ENCODE peak calls at places on chromosome 16, in seven cellular contexts. T, F, K, R, X, E and D are unnamed samples.

GRCh38 chr16:19502395-19503131 is 19.3 kb downstream of the GDE1 start:
- DNase-seq in T (peak; percentile 86), E (peak; percentile 77), F (peak; percentile 90), X (peak; percentile 92), K (no peak), R (peak; percentile 80), D (peak; percentile 41)

GRCh38 chr16:4216631-4217030 is 25.2 kb downstream of the SRL start:
- DNase-seq in F (no peak), T (no peak), E (no peak), K (no peak), X (no peak), R (no peak), D (no peak)

GRCh38 chr16:17939052-17939673 is 397.4 kb downstream of the NPIPA8 start:
- DNase-seq in E (no peak), F (no peak), R (no peak), K (no peak), X (no peak), T (no peak), D (no peak)

GRCh38 chr16:52293209-52293608 is 253.7 kb downstream of the TOX3 start:
- DNase-seq in E (no peak), K (no peak), F (no peak), R (no peak), X (no peak), T (no peak), D (no peak)

GRCh38 chr16:83681421-83681820 is 126.4 kb upstream of the HSBP1 start:
- DNase-seq in K (no peak), F (no peak), T (no peak), R (no peak), E (no peak), X (no peak), D (no peak)

GRCh38 chr16:9457215-9457614 is 365.8 kb downstream of the HAPSTR1 start:
- DNase-seq in T (no peak), F (no peak), E (no peak), R (no peak), K (no peak), X (peak; percentile 72), D (no peak)

GRCh38 chr16:24748242-24748641 is 18.8 kb downstream of the TNRC6A start:
- DNase-seq in K (no peak), E (peak; percentile 77), T (peak; percentile 58), X (no peak), R (no peak), F (no peak), D (no peak)

GRCh38 chr16:27248036-27248435 is 20.5 kb downstream of the NSMCE1 start:
- DNase-seq in E (no peak), X (no peak), F (no peak), R (no peak), T (no peak), K (no peak), D (no peak)

GRCh38 chr16:86901483-86901882 is 323.1 kb downstream of the FOXL1 start:
- DNase-seq in R (no peak), X (no peak), K (no peak), T (peak; percentile 24), F (no peak), E (no peak), D (no peak)

GRCh38 chr16:51150159-51150893 is 744 bp downstream of the SALL1 start:
- DNase-seq in E (no peak), T (no peak), K (no peak), F (peak; percentile 57), R (no peak), X (no peak), D (no peak)

GRCh38 chr16:3595521-3596021 is 15.8 kb downstream of the SLX4 start:
- DNase-seq in E (no peak), T (no peak), K (no peak), R (no peak), X (no peak), F (no peak), D (no peak)

GRCh38 chr16:4511441-4512082 is 27.0 kb downstream of the CDIP1 start:
- DNase-seq in F (peak; percentile 89), E (no peak), R (peak; percentile 73), X (no peak), K (no peak), T (peak; percentile 43), D (no peak)

GRCh38 chr16:58628845-58629680 is 563 bp downstream of the CNOT1 start:
- DNase-seq in T (peak; percentile 83), F (peak; percentile 50), R (peak; percentile 64), E (peak; percentile 78), X (peak; percentile 93), K (no peak), D (peak; percentile 59)

GRCh38 chr16:14354561-14355351 is 275.3 kb downstream of the PARN start:
- DNase-seq in X (no peak), R (no peak), E (no peak), F (no peak), K (no peak), T (no peak), D (no peak)

GRCh38 chr16:85365120-85365519 is 248.0 kb upstream of the GSE1 start:
- DNase-seq in F (no peak), K (no peak), T (no peak), R (peak; percentile 56), E (no peak), X (no peak), D (no peak)

GRCh38 chr16:49637511-49637910 is 218.4 kb downstream of the ZNF423 start:
- DNase-seq in X (no peak), F (no peak), R (no peak), K (no peak), E (no peak), T (no peak), D (no peak)

GRCh38 chr16:49640606-49641005 is 215.3 kb downstream of the ZNF423 start:
- DNase-seq in T (no peak), X (no peak), R (no peak), F (no peak), E (no peak), K (no peak), D (no peak)

GRCh38 chr16:49639739-49640388 is 216.0 kb downstream of the ZNF423 start:
- DNase-seq in X (no peak), T (no peak), F (peak; percentile 56), R (no peak), E (no peak), K (peak; percentile 13), D (no peak)

GRCh38 chr16:49637933-49638695 is 217.8 kb downstream of the ZNF423 start:
- DNase-seq in R (no peak), E (no peak), T (peak; percentile 5), K (no peak), X (no peak), F (no peak), D (no peak)

DNA sequence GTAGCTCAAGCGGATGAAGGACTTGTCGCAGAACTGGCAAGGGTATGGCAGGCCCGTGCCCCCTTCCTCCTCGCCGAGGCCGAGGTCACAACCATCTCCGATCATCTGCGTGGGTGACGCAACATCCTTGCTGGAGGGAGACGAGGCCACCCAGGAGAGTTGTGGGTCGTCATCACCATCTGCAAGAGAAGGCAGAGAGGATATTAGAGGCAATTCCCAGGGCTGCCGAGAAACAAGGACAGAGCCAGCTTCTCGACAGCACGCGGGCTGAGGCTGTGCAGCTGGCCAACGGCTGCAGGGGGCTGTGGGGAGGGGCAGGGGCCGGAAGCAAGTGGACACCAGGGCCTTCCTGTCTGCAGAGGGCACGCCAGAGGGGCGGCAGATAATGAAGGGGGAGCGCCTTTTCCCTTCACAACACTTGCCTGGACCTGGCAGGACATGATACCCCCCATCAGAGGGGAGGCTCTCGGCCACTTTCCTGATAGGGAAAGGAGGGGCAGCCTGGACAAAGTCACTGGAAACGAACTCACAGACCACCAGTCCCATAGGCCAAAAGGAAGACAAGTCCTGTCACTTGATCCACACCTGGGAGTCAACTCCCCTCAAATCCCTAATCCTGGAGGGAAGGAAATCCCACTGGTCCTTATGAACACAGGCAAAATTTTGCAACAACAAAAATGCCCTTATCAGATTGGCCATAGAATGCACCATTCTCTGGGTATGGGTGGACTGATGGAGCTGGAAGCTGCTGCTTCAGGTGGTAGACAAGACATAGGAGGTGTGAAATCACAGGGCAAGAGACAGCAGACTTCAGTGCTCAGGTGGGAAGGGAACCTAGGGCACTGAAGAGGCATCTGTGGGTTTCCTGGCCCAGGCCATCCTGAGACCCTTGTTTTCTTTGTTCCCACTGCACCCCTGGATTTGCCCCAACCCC is 216.9 kb downstream of the ZNF423 start:
- DNase-seq in T (no peak), F (no peak), R (no peak), X (no peak), E (no peak), K (no peak), D (no peak)
- H3K4me3 ChIP-seq in T (no peak overlapping the region), F (no peak overlapping the region), R (no peak overlapping the region), X (no peak overlapping the region), E (no peak overlapping the region), K (no peak overlapping the region), D (no peak overlapping the region)

GRCh38 chr16:87956169-87956770 is 5.0 kb downstream of the BANP start:
- DNase-seq in R (no peak), F (peak; percentile 32), X (no peak), T (peak; percentile 77), E (no peak), K (no peak), D (no peak)
- TF ChIP-seq POLR2AphosphoS5 in R (no peak), F (no peak), X (no peak), T (no peak), E (peak; percentile 14), K (no peak), D (no peak)

GRCh38 chr16:29974291-29975133 is 844 bp downstream of the TAOK2 start:
- DNase-seq in K (no peak), X (no peak), T (peak; percentile 49), F (peak; percentile 24), E (no peak), R (no peak), D (no peak)

GRCh38 chr16:29972500-29972899 is 1.2 kb upstream of the TAOK2 start:
- DNase-seq in X (no peak), F (no peak), T (no peak), E (no peak), R (no peak), K (no peak), D (no peak)

GRCh38 chr16:29971304-29971703 is 2.4 kb upstream of the TAOK2 start:
- DNase-seq in E (no peak), T (no peak), K (no peak), F (no peak), R (no peak), X (no peak), D (no peak)

GRCh38 chr16:29973384-29974246 is at the start of gene TAOK2:
- DNase-seq in R (peak; percentile 99), K (peak; percentile 100), T (peak; percentile 99), E (peak; percentile 100), X (peak; percentile 99), F (peak; percentile 99), D (peak; percentile 96)

GRCh38 chr16:29972992-29973383 is 680 bp upstream of the TAOK2 start:
- DNase-seq in R (no peak), E (no peak), T (no peak), X (no peak), F (no peak), K (no peak), D (no peak)
- H3K4me3 ChIP-seq in R (peak overlapping the region; percentile 84), E (peak overlapping the region; percentile 82), T (no peak overlapping the region), X (peak overlapping the region; percentile 64), F (no peak overlapping the region), K (no peak overlapping the region), D (no peak overlapping the region)

DNA sequence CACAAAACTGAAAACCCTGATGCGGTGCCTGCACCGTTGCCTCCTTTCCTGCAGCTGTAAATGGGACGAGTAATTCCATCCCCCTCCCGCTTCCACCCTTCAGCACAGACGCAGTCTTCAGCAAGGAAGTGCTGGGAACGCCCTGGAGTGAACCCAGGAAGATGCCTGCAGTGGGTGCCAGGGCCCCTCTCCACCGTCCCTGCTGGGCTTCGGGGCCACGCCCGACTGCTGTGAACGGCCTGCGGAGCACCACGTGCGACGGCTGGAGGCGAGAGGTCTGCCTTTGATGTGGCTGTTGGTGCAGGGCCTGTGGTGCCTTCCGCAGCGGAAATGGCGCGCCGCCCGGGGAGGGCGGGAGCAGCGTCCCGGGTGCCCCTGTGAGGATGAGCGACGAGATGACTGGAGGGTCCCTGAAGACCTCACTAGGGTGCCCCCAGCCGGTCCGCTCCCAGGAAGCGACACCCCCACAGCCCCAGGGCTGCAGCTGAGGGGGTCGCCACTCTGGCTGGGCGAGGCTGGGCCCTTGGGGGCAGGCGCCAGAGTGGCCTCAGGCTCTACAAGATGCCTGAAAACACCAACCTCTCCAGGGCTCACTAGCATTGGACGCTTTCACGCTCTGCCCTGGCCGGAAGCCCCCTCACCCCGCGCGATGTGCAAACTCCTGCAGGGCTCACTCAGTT is 749 bp upstream of the MC1R start:
- DNase-seq in R (peak; percentile 77), E (peak; percentile 93), X (no peak), F (peak; percentile 73), K (no peak), T (peak; percentile 78), D (no peak)
- TF ChIP-seq POLR2AphosphoS5 in R (peak; percentile 53), E (peak; percentile 73), X (peak; percentile 72), F (peak; percentile 44), K (no peak), T (no peak), D (peak; percentile 42)